ENCODE peak calls at places on chromosomes 13 and 19, in five cellular contexts. Y is SK-N-SH; G is body of pancreas; Z is PC-9; B is CD8-positive, alpha-beta T cell. J is an unnamed sample.

GRCh38 chr19:58571575-58571947 is 1.6 kb downstream of the MZF1 start:
- DNase-seq in Y (no peak), Z (no peak), G (no peak), B (peak), J (no peak)

GRCh38 chr19:43725468-43725867 is 9.6 kb downstream of the IRGC start:
- DNase-seq in Y (no peak), G (no peak), Z (no peak), B (no peak), J (no peak)

GRCh38 chr13:49497272-49497671 is 1.5 kb downstream of the PHF11 start:
- DNase-seq in B (no peak), G (no peak), Y (no peak), Z (no peak), J (no peak)

GRCh38 chr13:79775830-79776229 is 294.9 kb downstream of the NDFIP2 start:
- DNase-seq in G (peak), Z (peak), Y (no peak), B (no peak), J (peak)

GRCh38 chr19:16022251-16022650 is 54.0 kb upstream of the TPM4 start:
- DNase-seq in B (no peak), Y (no peak), G (no peak), Z (no peak), J (no peak)

GRCh38 chr19:32675720-32676185 is at the start of gene RGS9BP:
- DNase-seq in Z (peak), Y (peak), B (peak), G (peak), J (peak)

GRCh38 chr19:55257461-55258411 is 1.1 kb downstream of the PPP6R1 start:
- DNase-seq in Z (peak), B (peak), G (no peak), Y (peak), J (peak)

GRCh38 chr19:979318-979741 is 4.8 kb upstream of the WDR18 start:
- DNase-seq in B (no peak), G (no peak), Z (no peak), Y (no peak), J (peak)

GRCh38 chr19:11587302-11587972 is 9.8 kb upstream of the ZNF627 start:
- DNase-seq in B (peak), Y (peak), Z (peak), G (peak), J (peak)

GRCh38 chr19:2166741-2167738 is 3.3 kb downstream of the DOT1L start:
- DNase-seq in B (no peak), G (peak), Z (peak), Y (peak), J (peak)

GRCh38 chr19:40422428-40423226 is 3.2 kb downstream of the SERTAD1 start:
- DNase-seq in B (no peak), Z (no peak), Y (peak), G (no peak), J (peak)

GRCh38 chr13:51305558-51305957 is 33.9 kb upstream of the SERPINE3 start:
- DNase-seq in B (no peak), Y (no peak), G (no peak), Z (no peak), J (no peak)

GRCh38 chr13:23570099-23570926 is at the start of gene TNFRSF19:
- DNase-seq in B (no peak), Z (no peak), Y (peak), G (peak), J (no peak)

GRCh38 chr19:33256266-33256665 is 30.6 kb upstream of the SLC7A10 start:
- DNase-seq in G (no peak), Y (no peak), Z (no peak), B (no peak), J (no peak)

GRCh38 chr19:47458672-47459071 is 13.0 kb downstream of the SLC8A2 start:
- DNase-seq in B (no peak), Y (no peak), Z (no peak), G (no peak), J (no peak)

GRCh38 chr19:39190768-39191167 is 6.0 kb upstream of the NCCRP1 start:
- DNase-seq in B (no peak), Y (no peak), Z (no peak), G (no peak), J (no peak)

GRCh38 chr19:2866495-2867024 is 575 bp upstream of the ZNF556 start:
- DNase-seq in B (no peak), Y (no peak), Z (no peak), G (no peak), J (no peak)

GRCh38 chr13:40060318-40061007 is 405.0 kb downstream of the COG6 start:
- DNase-seq in Z (no peak), G (peak), B (no peak), Y (no peak), J (no peak)

GRCh38 chr19:21221653-21222052 is 79.8 kb downstream of the ZNF431 start:
- DNase-seq in G (no peak), B (no peak), Y (no peak), Z (no peak), J (no peak)

GRCh38 chr13:98761979-98762616 is 9.6 kb upstream of the SLC15A1 start:
- DNase-seq in Y (no peak), B (no peak), Z (no peak), G (no peak), J (no peak)

GRCh38 chr19:33736787-33737186 is 59.9 kb upstream of the KCTD15 start:
- DNase-seq in B (no peak), Y (no peak), G (no peak), Z (no peak), J (no peak)

GRCh38 chr13:69556540-69557196 is 551.0 kb upstream of the ATXN8OS start:
- DNase-seq in B (no peak), G (no peak), Z (no peak), Y (no peak), J (no peak)

GRCh38 chr13:113649212-113649611 is 8.8 kb downstream of the ATP4B start:
- DNase-seq in Z (no peak), B (no peak), Y (no peak), G (peak), J (peak)

GRCh38 chr19:2733930-2734588 is 5.8 kb downstream of the SLC39A3 start:
- DNase-seq in Y (no peak), G (no peak), B (no peak), Z (no peak), J (peak)

GRCh38 chr19:14361824-14362223 is 19.4 kb upstream of the ADGRE5 start:
- DNase-seq in G (no peak), B (peak), Y (peak), Z (no peak), J (peak)

GRCh38 chr13:94858856-94859811 is 146.8 kb upstream of the SOX21 start:
- DNase-seq in B (no peak), G (peak), Y (no peak), Z (no peak), J (no peak)

GRCh38 chr19:48844472-48844871 is 8.2 kb upstream of the HSD17B14 start:
- DNase-seq in Z (no peak), G (no peak), Y (peak), B (no peak), J (peak)

GRCh38 chr13:110126391-110126961 is 180.5 kb downstream of the COL4A1 start:
- DNase-seq in G (no peak), Z (peak), Y (no peak), B (no peak), J (peak)

GRCh38 chr19:1383311-1384084 is at the start of gene NDUFS7:
- DNase-seq in B (peak), Y (peak), G (peak), Z (peak), J (peak)

GRCh38 chr19:31415322-31415721 is 66.1 kb upstream of the TSHZ3 start:
- DNase-seq in B (no peak), Y (no peak), Z (no peak), G (no peak), J (no peak)

GRCh38 chr19:1079566-1080111 is 12.7 kb downstream of the ARHGAP45 start:
- DNase-seq in Y (peak), B (peak), Z (no peak), G (no peak), J (peak)

GRCh38 chr19:21110183-21110582 is 28.2 kb downstream of the ZNF714 start:
- DNase-seq in Z (no peak), B (no peak), Y (no peak), G (no peak), J (no peak)

GRCh38 chr19:41552558-41552957 is 23.4 kb upstream of the CEACAM21 start:
- DNase-seq in B (no peak), G (no peak), Z (no peak), Y (no peak), J (no peak)

GRCh38 chr19:29515706-29516357 is 10.0 kb upstream of the VSTM2B start:
- DNase-seq in Z (no peak), B (no peak), Y (no peak), G (no peak), J (no peak)

GRCh38 chr13:112065867-112066623 is 904 bp upstream of the SOX1 start:
- DNase-seq in Y (no peak), Z (no peak), B (no peak), G (no peak), J (peak)

GRCh38 chr19:30718014-30718413 is 345.8 kb downstream of the ZNF536 start:
- DNase-seq in B (no peak), Y (no peak), Z (no peak), G (no peak), J (no peak)

GRCh38 chr13:111110054-111110453 is 5.1 kb upstream of the ARHGEF7 start:
- DNase-seq in G (no peak), B (no peak), Y (no peak), Z (no peak), J (no peak)

GRCh38 chr13:59746291-59746962 is 417.3 kb downstream of the DIAPH3 start:
- DNase-seq in B (no peak), Y (no peak), G (no peak), Z (no peak), J (no peak)

GRCh38 chr13:24225930-24226329 is 65.4 kb downstream of the SPATA13 start:
- DNase-seq in Z (no peak), B (no peak), Y (no peak), G (no peak), J (no peak)

DNA sequence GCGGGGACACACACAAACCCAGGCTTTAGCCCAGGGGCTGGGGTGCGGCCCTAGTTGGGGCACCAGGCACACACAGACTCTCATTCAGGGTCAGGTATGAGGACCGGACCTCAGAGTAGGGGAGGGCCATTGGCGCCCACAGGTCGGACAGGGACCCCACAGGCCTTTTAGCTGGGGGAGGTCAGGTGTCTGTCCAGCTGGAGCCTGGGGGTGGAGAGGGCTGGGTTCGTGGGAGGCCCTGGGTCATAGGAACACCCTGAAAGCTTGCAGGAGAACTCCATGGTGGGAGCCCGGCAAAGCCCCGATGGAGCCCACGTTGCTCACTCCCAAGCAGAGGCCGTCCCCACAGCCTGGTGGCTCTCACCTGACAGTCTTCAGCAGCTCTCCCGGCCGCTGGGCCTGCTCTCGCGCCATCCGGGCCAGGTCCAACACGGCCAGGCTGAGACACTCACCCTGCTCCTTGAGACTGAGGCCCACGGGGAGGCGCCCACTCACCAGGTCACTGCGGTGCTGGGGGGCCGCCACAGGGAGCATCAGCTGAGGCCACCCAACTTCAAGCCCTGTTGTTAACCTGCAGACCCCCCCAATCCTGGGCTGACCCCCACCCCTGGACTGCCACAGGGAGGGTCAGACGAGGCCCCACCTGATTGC is 5.0 kb downstream of the JAK3 start:
- DNase-seq in Z (no peak), G (no peak), Y (no peak), B (no peak), J (peak)
- H3K4me3 ChIP-seq in Z (peak), G (no peak), Y (peak), B (no peak), J (peak)

GRCh38 chr19:17686027-17686511 is 2.1 kb downstream of the UNC13A start:
- DNase-seq in Y (peak), B (no peak), G (no peak), Z (no peak), J (peak)
- H3K4me3 ChIP-seq in Y (no peak), B (no peak), G (no peak), Z (peak), J (peak)

DNA sequence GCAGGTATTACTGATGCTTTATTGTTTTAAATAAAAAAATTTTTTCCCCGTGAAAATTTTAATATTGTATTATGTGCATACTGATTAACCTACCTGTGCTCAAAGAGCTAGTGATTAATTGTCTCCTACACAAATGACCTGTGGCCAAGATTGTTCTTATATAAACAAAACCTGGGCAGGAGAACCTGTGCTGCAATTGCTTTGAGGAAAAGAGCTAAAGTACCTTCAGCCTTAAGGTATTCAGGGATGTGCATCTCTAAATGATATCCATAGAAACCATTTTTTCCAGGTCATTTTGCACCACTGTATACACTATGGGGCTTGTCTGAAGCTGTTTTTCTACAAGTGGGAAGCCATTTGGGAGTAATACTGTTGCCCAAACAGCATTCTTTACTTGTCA is 1.2 kb downstream of the FRY start:
- DNase-seq in Z (no peak), B (no peak), G (no peak), Y (no peak), J (no peak)
- H3K4me3 ChIP-seq in Z (no peak), B (no peak), G (no peak), Y (no peak), J (no peak)

GRCh38 chr13:41462427-41462826 is 5.1 kb downstream of the RGCC start:
- DNase-seq in G (no peak), B (no peak), Y (no peak), Z (no peak), J (no peak)
- H3K4me3 ChIP-seq in G (no peak), B (peak), Y (no peak), Z (no peak), J (no peak)

GRCh38 chr13:35720690-35721554 is 244.4 kb upstream of the MAB21L1 start:
- DNase-seq in B (peak), Z (peak), Y (peak), G (peak), J (peak)
- H3K4me3 ChIP-seq in B (no peak), Z (no peak), Y (peak), G (no peak), J (no peak)